ENCODE peak calls at places on chromosomes 16 and 17, in six cellular contexts. Q, W, K, Z, N and L are unnamed samples.

GRCh38 chr17:29933379-29933778 is 3.4 kb upstream of the SSH2 start:
- DNase-seq in Q (no peak), W (peak), K (no peak), Z (no peak), N (no peak), L (peak)

GRCh38 chr17:77962349-77962748 is 3.8 kb downstream of the TNRC6C start:
- DNase-seq in Q (no peak), W (no peak), K (no peak), Z (no peak), N (no peak), L (no peak)

GRCh38 chr17:78546476-78546875 is 30.7 kb downstream of the DNAH17 start:
- DNase-seq in Q (no peak), W (no peak), K (no peak), Z (no peak), N (no peak), L (no peak)

GRCh38 chr17:79612468-79613194 is 1.8 kb upstream of the RBFOX3 start:
- DNase-seq in Q (no peak), W (peak), K (peak), Z (no peak), N (peak), L (peak)

GRCh38 chr17:80195671-80196529 is 24.2 kb downstream of the SGSH start:
- DNase-seq in Q (peak), W (peak), K (no peak), Z (peak), N (no peak), L (peak)

GRCh38 chr16:48366165-48367093 is 18.8 kb downstream of the SIAH1 start:
- DNase-seq in Q (peak), W (peak), K (no peak), Z (peak), N (peak), L (peak)

GRCh38 chr17:79046501-79047280 is 22.7 kb downstream of the C1QTNF1 start:
- DNase-seq in Q (no peak), W (no peak), K (no peak), Z (no peak), N (no peak), L (no peak)

GRCh38 chr16:10114411-10114810 is 67.8 kb downstream of the GRIN2A start:
- DNase-seq in Q (no peak), W (no peak), K (no peak), Z (no peak), N (no peak), L (no peak)

GRCh38 chr17:46795379-46795952 is 23.0 kb downstream of the WNT3 start:
- DNase-seq in Q (no peak), W (no peak), K (no peak), Z (no peak), N (no peak), L (no peak)

GRCh38 chr17:10059684-10060211 is 138.7 kb downstream of the GAS7 start:
- DNase-seq in Q (no peak), W (no peak), K (no peak), Z (no peak), N (no peak), L (no peak)

GRCh38 chr16:10182186-10182683 is at the start of gene GRIN2A:
- DNase-seq in Q (no peak), W (peak), K (peak), Z (no peak), N (no peak), L (no peak)

GRCh38 chr16:2915196-2915929 is 3.6 kb downstream of the FLYWCH1 start:
- DNase-seq in Q (no peak), W (no peak), K (no peak), Z (no peak), N (no peak), L (no peak)

GRCh38 chr16:66188786-66189725 is 177.4 kb upstream of the CDH5 start:
- DNase-seq in Q (no peak), W (no peak), K (peak), Z (no peak), N (peak), L (no peak)

GRCh38 chr16:65284583-65284982 is 162.7 kb upstream of the CDH11 start:
- DNase-seq in Q (no peak), W (no peak), K (no peak), Z (no peak), N (no peak), L (no peak)

GRCh38 chr17:6393368-6393952 is 41.5 kb downstream of the AIPL1 start:
- DNase-seq in Q (no peak), W (no peak), K (peak), Z (no peak), N (no peak), L (no peak)

GRCh38 chr16:53091508-53092211 is 36.9 kb downstream of the CHD9 start:
- DNase-seq in Q (no peak), W (peak), K (peak), Z (no peak), N (peak), L (peak)

GRCh38 chr17:10155334-10156081 is 42.9 kb downstream of the GAS7 start:
- DNase-seq in Q (no peak), W (no peak), K (no peak), Z (no peak), N (no peak), L (no peak)

GRCh38 chr16:12006637-12007036 is 30.1 kb downstream of the SNX29 start:
- DNase-seq in Q (no peak), W (no peak), K (no peak), Z (no peak), N (no peak), L (no peak)

GRCh38 chr17:29048440-29049360 is 5.8 kb downstream of the PIPOX start:
- DNase-seq in Q (no peak), W (peak), K (no peak), Z (no peak), N (no peak), L (no peak)

GRCh38 chr17:76265624-76266243 is 586 bp downstream of the UBALD2 start:
- DNase-seq in Q (peak), W (peak), K (peak), Z (peak), N (peak), L (no peak)

GRCh38 chr17:80296221-80296620 is 35.6 kb downstream of the RNF213 start:
- DNase-seq in Q (no peak), W (no peak), K (no peak), Z (no peak), N (no peak), L (no peak)

GRCh38 chr17:2049333-2050245 is 5.3 kb upstream of the HIC1 start:
- DNase-seq in Q (peak), W (peak), K (peak), Z (peak), N (peak), L (peak)

GRCh38 chr16:69796285-69797118 is 34.4 kb downstream of the WWP2 start:
- DNase-seq in Q (peak), W (peak), K (peak), Z (peak), N (peak), L (peak)

GRCh38 chr16:54361246-54361645 is 74.7 kb upstream of the IRX3 start:
- DNase-seq in Q (no peak), W (no peak), K (no peak), Z (no peak), N (no peak), L (no peak)

GRCh38 chr17:77214743-77215142 is 74.0 kb downstream of the SEC14L1 start:
- DNase-seq in Q (no peak), W (peak), K (peak), Z (no peak), N (peak), L (peak)

GRCh38 chr17:17857496-17857895 is 20.7 kb upstream of the SREBF1 start:
- DNase-seq in Q (no peak), W (no peak), K (no peak), Z (no peak), N (no peak), L (no peak)

GRCh38 chr17:17853811-17854527 is 17.2 kb upstream of the SREBF1 start:
- DNase-seq in Q (no peak), W (no peak), K (no peak), Z (no peak), N (no peak), L (no peak)

GRCh38 chr17:17856386-17856785 is 19.6 kb upstream of the SREBF1 start:
- DNase-seq in Q (no peak), W (no peak), K (no peak), Z (no peak), N (no peak), L (no peak)

GRCh38 chr17:17855976-17856375 is 19.2 kb upstream of the SREBF1 start:
- DNase-seq in Q (no peak), W (no peak), K (no peak), Z (no peak), N (no peak), L (no peak)

DNA sequence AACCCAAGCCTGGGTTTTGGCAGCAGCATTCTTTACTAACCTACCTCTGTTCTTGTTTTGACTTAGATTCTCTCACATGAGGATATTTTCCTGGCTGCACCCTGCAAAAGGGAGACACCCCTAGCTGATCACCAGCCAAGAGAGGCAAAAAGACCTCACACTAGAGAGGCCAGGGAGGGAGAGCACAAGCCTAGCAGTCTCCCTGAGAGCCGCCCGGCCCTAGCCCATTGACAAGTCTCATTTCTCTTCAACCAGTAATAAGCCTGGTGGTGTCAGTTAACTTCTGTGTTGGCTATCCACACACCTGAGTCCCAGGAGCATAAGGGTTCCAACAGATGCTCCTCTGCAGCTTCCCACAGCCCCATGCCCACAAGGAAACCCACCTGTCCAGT is 18.5 kb upstream of the SREBF1 start:
- DNase-seq in Q (no peak), W (no peak), K (no peak), Z (no peak), N (no peak), L (no peak)
- H3K27ac ChIP-seq in Q (no peak), W (no peak), K (no peak), Z (no peak), N (no peak), L (no peak)

GRCh38 chr17:68599091-68599872 is 1.9 kb downstream of the FAM20A start:
- DNase-seq in Q (no peak), W (no peak), K (no peak), Z (no peak), N (no peak), L (no peak)

GRCh38 chr17:68598545-68598961 is 2.6 kb downstream of the FAM20A start:
- DNase-seq in Q (no peak), W (no peak), K (no peak), Z (no peak), N (no peak), L (no peak)

GRCh38 chr17:68599873-68600122 is 1.4 kb downstream of the FAM20A start:
- DNase-seq in Q (no peak), W (no peak), K (no peak), Z (no peak), N (no peak), L (no peak)

GRCh38 chr17:68596411-68596945 is 4.7 kb downstream of the FAM20A start:
- DNase-seq in Q (no peak), W (no peak), K (no peak), Z (no peak), N (no peak), L (no peak)

DNA sequence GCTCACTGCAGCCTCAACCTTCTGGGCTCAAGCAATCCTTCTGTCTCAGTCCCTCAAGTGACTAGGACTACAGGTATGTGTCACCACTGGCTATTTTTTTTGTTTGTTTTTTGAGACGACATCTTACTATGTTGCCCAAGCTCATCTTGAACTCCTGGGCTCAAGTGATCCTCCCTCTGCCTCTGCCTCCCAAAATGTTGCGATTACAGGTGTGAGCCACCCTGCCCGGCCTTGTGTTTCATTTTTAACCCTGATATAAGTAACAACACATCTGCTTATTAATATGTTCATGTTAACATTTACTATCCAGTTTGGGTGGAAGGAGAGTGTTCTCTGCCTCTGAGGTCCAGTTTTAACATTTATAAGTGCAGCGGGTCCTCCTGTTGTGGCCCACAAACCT is 3.1 kb downstream of the FAM20A start:
- DNase-seq in Q (no peak), W (no peak), K (no peak), Z (no peak), N (no peak), L (no peak)
- H3K27ac ChIP-seq in Q (no peak), W (no peak), K (no peak), Z (no peak), N (no peak), L (no peak)

GRCh38 chr17:50102164-50102991 is 7.2 kb downstream of the PDK2 start:
- DNase-seq in Q (no peak), W (no peak), K (peak), Z (no peak), N (peak), L (no peak)

GRCh38 chr17:50101346-50102163 is 6.4 kb downstream of the PDK2 start:
- DNase-seq in Q (no peak), W (peak), K (peak), Z (no peak), N (peak), L (peak)

GRCh38 chr17:50099003-50099402 is 3.9 kb downstream of the PDK2 start:
- DNase-seq in Q (no peak), W (no peak), K (no peak), Z (peak), N (no peak), L (no peak)

GRCh38 chr17:50100921-50101345 is 5.8 kb downstream of the PDK2 start:
- DNase-seq in Q (no peak), W (no peak), K (peak), Z (no peak), N (no peak), L (peak)

GRCh38 chr17:50100480-50100883 is 5.3 kb downstream of the PDK2 start:
- DNase-seq in Q (no peak), W (no peak), K (no peak), Z (no peak), N (peak), L (no peak)
- H3K27ac ChIP-seq in Q (no peak), W (peak), K (peak), Z (no peak), N (peak), L (no peak)

DNA sequence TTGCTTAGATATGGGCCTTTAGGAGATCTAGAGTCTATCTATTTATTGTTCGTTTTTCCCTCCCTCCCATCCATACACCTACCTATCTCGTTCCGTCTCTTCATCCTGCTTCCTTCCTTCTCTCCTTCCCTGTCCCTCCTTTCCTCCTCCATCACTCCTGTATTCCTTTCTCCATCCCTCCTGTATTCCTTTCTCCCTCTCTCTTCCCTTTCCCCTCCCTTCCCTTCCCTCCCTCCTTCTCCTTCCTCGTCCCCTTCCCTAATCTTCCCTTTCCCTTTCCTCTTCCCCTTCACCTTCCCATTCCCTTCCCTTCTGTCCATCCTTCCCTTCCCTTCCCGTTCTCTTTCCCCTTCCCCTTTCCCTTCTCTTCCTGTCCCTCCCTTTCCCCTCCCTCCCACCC is 10.6 kb downstream of the GP2 start:
- DNase-seq in Q (no peak), W (no peak), K (no peak), Z (no peak), N (no peak), L (no peak)
- H3K27ac ChIP-seq in Q (no peak), W (no peak), K (no peak), Z (no peak), N (no peak), L (no peak)